ENCODE peak calls at places on chromosomes 7 and 10, in eight cellular contexts. Z is brain microvascular endothelial cell, N is RWPE1, I is epithelial cell of esophagus, G is endothelial cell, F is IMR-90, U is fibroblast of mammary gland, E is Calu3. O is an unnamed sample.

GRCh38 chr7:50400114-50400513 is 50.0 kb downstream of the FIGNL1 start:
- DNase-seq in I (peak), U (no peak), N (no peak), G (no peak), Z (no peak), E (no peak), F (no peak), O (no peak)

GRCh38 chr10:103921750-103922195 is 3.8 kb upstream of the STN1 start:
- DNase-seq in G (no peak), I (peak), Z (peak), U (no peak), F (peak), E (peak), N (no peak), O (peak)

GRCh38 chr10:31940839-31941653 is 12.4 kb upstream of the ARHGAP12 start:
- DNase-seq in E (peak), N (peak), U (peak), Z (peak), I (peak), G (no peak), F (peak), O (no peak)

GRCh38 chr7:101156277-101156676 is 2.0 kb downstream of the AP1S1 start:
- DNase-seq in E (no peak), F (no peak), U (no peak), N (no peak), Z (no peak), G (no peak), I (no peak), O (no peak)

GRCh38 chr7:30331338-30331737 is 46.9 kb downstream of the ZNRF2 start:
- DNase-seq in U (peak), I (no peak), E (peak), Z (peak), G (no peak), N (no peak), F (peak), O (no peak)

GRCh38 chr10:1465421-1465902 is 271.9 kb downstream of the ADARB2 start:
- DNase-seq in G (no peak), I (peak), E (no peak), N (peak), U (no peak), F (no peak), Z (no peak), O (no peak)

GRCh38 chr7:41709621-41710020 is 6.7 kb upstream of the INHBA start:
- DNase-seq in Z (peak), N (no peak), F (peak), E (no peak), U (peak), I (peak), G (no peak), O (no peak)

GRCh38 chr7:106639476-106640334 is 21.3 kb downstream of the CCDC71L start:
- DNase-seq in E (no peak), G (no peak), F (no peak), N (no peak), U (no peak), I (no peak), Z (no peak), O (no peak)

GRCh38 chr10:53786236-53786635 is 1013.7 kb upstream of the MBL2 start:
- DNase-seq in I (peak), U (no peak), Z (no peak), N (no peak), E (no peak), F (no peak), G (peak), O (peak)

GRCh38 chr7:130368347-130368746 is 11.9 kb upstream of the CPA1 start:
- DNase-seq in I (no peak), F (no peak), Z (no peak), U (no peak), E (no peak), G (no peak), N (no peak), O (no peak)

GRCh38 chr7:31663072-31663471 is 23.9 kb upstream of the PPP1R17 start:
- DNase-seq in U (no peak), F (no peak), N (no peak), Z (no peak), I (no peak), E (no peak), G (peak), O (no peak)

GRCh38 chr7:30996261-30996660 is 32.5 kb downstream of the GHRHR start:
- DNase-seq in F (no peak), I (no peak), E (no peak), U (peak), G (no peak), N (no peak), Z (no peak), O (no peak)

GRCh38 chr7:101236292-101236691 is 1.3 kb downstream of the CLDN15 start:
- DNase-seq in Z (no peak), F (no peak), G (no peak), N (no peak), I (no peak), E (no peak), U (no peak), O (no peak)

GRCh38 chr10:34739915-34740314 is 75.2 kb downstream of the PARD3 start:
- DNase-seq in F (peak), N (peak), I (peak), U (peak), G (peak), E (peak), Z (peak), O (peak)

GRCh38 chr10:58590152-58590551 is 77.5 kb downstream of the BICC1 start:
- DNase-seq in G (no peak), E (peak), N (peak), F (peak), U (peak), I (peak), Z (peak), O (no peak)

GRCh38 chr10:546971-547590 is 142.4 kb downstream of the DIP2C start:
- DNase-seq in E (peak), I (peak), Z (no peak), F (peak), G (peak), N (peak), U (no peak), O (peak)

GRCh38 chr7:108236681-108237415 is 106.7 kb upstream of the LAMB4 start:
- DNase-seq in Z (no peak), N (no peak), I (no peak), U (no peak), F (no peak), E (no peak), G (no peak), O (no peak)

GRCh38 chr7:140000666-140001268 is 62.0 kb downstream of the PARP12 start:
- DNase-seq in U (no peak), I (no peak), F (no peak), N (no peak), Z (no peak), E (no peak), G (no peak), O (no peak)

GRCh38 chr7:38872202-38872601 is 36.8 kb downstream of the VPS41 start:
- DNase-seq in U (no peak), E (no peak), F (no peak), Z (no peak), I (peak), G (no peak), N (no peak), O (no peak)

GRCh38 chr7:152551304-152552036 is 115.7 kb upstream of the KMT2C start:
- DNase-seq in E (no peak), G (no peak), I (no peak), Z (no peak), U (peak), F (no peak), N (no peak), O (no peak)

GRCh38 chr10:91103384-91104184 is 116.9 kb upstream of the PCGF5 start:
- DNase-seq in N (no peak), I (no peak), F (no peak), U (no peak), Z (no peak), E (no peak), G (peak), O (no peak)

GRCh38 chr10:132808247-132808567 is 22.3 kb upstream of the NKX6-2 start:
- DNase-seq in E (no peak), N (no peak), I (no peak), U (no peak), F (no peak), G (no peak), Z (no peak), O (no peak)

GRCh38 chr7:158858592-158859503 is 2.5 kb downstream of the DYNC2I1 start:
- DNase-seq in Z (no peak), G (no peak), I (peak), F (no peak), E (no peak), U (no peak), N (no peak), O (no peak)

GRCh38 chr7:50281680-50282445 is 22.7 kb upstream of the IKZF1 start:
- DNase-seq in U (no peak), E (no peak), F (no peak), Z (no peak), N (no peak), G (no peak), I (no peak), O (no peak)

GRCh38 chr7:40749877-40750276 is 615.1 kb downstream of the SUGCT start:
- DNase-seq in G (no peak), U (no peak), Z (no peak), I (no peak), N (no peak), F (peak), E (no peak), O (no peak)

GRCh38 chr7:24604640-24605039 is 31.4 kb downstream of the PALS2 start:
- DNase-seq in Z (no peak), G (no peak), I (no peak), E (no peak), U (no peak), N (no peak), F (no peak), O (no peak)

GRCh38 chr7:42445691-42446090 is 208.7 kb upstream of the GLI3 start:
- DNase-seq in I (peak), F (no peak), N (no peak), U (peak), G (no peak), Z (no peak), E (no peak), O (no peak)

GRCh38 chr10:97673736-97674525 is 13.1 kb downstream of the AVPI1 start:
- DNase-seq in E (no peak), F (peak), G (no peak), I (peak), N (no peak), U (peak), Z (peak), O (no peak)

GRCh38 chr10:109668137-109668536 is 255.2 kb downstream of the XPNPEP1 start:
- DNase-seq in E (no peak), Z (no peak), I (peak), N (no peak), U (no peak), G (no peak), F (no peak), O (no peak)

GRCh38 chr7:2633538-2634264 is 1.9 kb downstream of the TTYH3 start:
- DNase-seq in I (peak), Z (peak), E (peak), U (peak), F (peak), G (no peak), N (peak), O (no peak)

GRCh38 chr10:3085785-3086567 is 18.6 kb downstream of the PFKP start:
- DNase-seq in Z (no peak), N (no peak), U (no peak), G (no peak), E (no peak), F (no peak), I (no peak), O (no peak)

GRCh38 chr7:12884856-12885440 is 197.5 kb downstream of the ARL4A start:
- DNase-seq in G (no peak), U (peak), E (no peak), F (peak), Z (no peak), I (no peak), N (no peak), O (no peak)

GRCh38 chr7:80018941-80019808 is 115.5 kb upstream of the GNAI1 start:
- DNase-seq in G (peak), I (peak), F (peak), E (peak), Z (peak), N (peak), U (peak), O (peak)

GRCh38 chr7:69173341-69173740 is 424.9 kb upstream of the AUTS2 start:
- DNase-seq in F (no peak), Z (no peak), N (no peak), U (no peak), E (no peak), G (no peak), I (no peak), O (no peak)

GRCh38 chr10:8054498-8055407 is at the start of gene GATA3:
- DNase-seq in F (peak), G (peak), Z (no peak), I (peak), U (no peak), E (peak), N (peak), O (no peak)

GRCh38 chr10:24444337-24444736 is 235.4 kb downstream of the KIAA1217 start:
- DNase-seq in F (peak), Z (peak), I (peak), U (peak), E (no peak), N (peak), G (no peak), O (no peak)

GRCh38 chr10:43347997-43348396 is 23.4 kb upstream of the FXYD4 start:
- DNase-seq in I (peak), F (no peak), Z (no peak), G (no peak), E (no peak), N (no peak), U (no peak), O (no peak)

GRCh38 chr7:126689037-126689436 is 563.7 kb downstream of the GRM8 start:
- DNase-seq in N (no peak), Z (peak), U (no peak), F (no peak), I (no peak), G (no peak), E (no peak), O (no peak)

DNA sequence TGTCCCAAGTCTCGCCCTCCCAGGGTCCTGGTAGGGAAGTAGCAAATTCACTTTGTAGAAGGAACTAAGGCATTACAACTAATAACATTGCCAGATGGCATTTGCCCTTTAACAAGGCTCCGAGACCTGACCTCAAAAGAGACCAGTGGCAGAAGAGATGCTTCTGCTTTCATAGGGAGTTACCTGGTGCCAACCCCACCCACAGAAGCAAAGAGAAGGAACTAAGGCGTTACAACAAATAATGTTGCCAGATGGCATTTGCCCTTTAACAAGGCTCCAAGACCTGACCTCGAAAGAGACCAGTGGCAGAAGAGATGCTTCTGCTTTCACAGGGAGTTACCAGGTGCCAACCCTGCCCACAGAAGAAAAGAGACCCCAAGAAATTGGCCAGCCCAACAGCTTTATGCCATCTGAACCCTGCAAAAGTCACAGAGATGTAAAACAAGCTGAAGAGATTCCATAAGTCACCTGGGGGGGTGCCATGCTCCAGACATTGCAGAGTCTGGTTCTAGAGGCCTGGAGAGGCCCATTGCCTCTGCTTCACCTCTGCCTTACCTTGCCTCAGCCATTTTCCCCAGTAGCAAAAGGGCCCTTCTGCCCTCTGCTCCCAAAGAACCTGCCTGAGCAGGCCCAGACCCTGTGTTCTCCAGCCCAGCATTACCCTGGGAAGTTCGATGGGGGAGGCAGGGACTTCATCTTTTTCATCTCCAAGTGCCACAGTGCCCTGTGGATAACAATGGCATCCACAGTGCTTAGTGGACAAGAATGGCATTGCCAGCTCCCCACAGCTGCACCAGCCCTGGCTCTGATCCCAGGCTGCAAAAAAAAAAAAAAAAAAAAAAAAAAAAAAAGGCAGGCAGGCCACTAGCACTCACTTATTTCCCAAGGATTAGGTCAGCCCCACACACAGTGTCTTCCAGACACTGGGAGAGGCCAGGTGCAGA is 179.5 kb upstream of the PLXNA4 start:
- DNase-seq in E (no peak), F (no peak), N (no peak), U (no peak), G (no peak), Z (no peak), I (no peak), O (no peak)
- TF ChIP-seq CTCF in E (no peak), F (no peak), N (no peak), U (no peak), G (no peak), Z (no peak), I (no peak), O (peak)

DNA sequence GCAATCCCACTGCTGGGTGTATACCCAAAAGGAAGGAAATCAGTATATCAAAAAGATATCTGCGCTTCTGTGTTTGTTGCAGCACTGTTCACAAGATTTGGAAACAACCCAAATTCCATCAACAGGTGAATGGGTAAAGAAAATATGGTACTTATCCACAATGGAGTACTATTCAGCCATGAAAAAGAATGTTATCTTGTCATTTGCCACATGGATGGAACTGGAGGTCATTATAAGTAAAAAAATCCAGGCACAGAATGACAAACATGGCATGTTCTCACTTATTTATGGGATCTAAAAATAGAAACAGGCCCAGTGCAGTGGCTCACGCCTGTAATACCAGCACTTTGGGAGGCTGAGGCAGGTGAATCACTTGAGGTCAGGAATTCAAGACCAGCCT is 15.7 kb downstream of the APBB1IP start:
- DNase-seq in I (no peak), G (no peak), F (no peak), Z (no peak), U (no peak), E (no peak), N (no peak), O (no peak)
- TF ChIP-seq CTCF in I (no peak), G (no peak), F (no peak), Z (no peak), U (no peak), E (no peak), N (no peak), O (no peak)

DNA sequence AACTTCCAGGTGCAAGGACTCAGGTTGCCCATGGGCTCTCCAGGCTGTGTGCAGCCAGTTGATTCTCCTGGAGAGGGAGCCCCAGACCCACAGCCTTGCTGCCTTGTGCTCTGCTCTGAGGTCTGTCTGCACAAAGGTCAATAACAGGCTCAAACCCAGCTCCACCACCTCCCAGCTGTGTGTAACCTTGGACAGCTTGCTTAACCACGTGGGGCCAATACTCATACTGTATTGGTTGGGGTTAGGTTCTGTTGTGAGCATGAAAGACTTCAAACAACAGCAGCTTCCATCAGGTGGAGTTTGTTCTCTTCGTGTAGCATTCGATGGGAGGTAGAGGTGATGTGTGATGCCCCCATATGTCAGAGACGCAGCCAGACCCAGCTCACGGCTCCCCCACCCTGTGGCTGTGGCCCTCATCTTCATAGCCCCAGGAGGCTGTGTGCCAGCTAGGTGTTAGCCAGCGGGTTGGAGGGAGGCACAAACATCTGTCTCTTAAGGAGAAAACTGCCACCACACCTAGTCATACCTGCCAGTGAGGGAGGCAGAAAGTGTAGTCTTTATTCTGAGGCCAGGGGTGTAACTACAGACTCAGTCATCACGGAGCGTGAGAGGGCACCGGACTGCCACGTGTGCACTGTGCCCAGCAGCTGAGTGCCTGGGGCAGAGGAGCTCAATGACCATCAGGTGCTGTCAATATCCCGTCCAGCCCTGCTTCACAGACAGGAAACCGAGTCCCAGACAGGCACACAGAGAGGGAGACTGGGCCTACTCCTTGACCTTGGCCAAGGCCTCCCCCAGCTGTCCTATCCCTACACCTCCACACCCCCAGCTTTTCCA is 8.0 kb upstream of the POLD2 start:
- DNase-seq in N (peak), G (no peak), U (peak), E (no peak), F (no peak), I (peak), Z (no peak), O (peak)
- TF ChIP-seq CTCF in N (no peak), G (no peak), U (peak), E (no peak), F (peak), I (peak), Z (peak), O (peak)

DNA sequence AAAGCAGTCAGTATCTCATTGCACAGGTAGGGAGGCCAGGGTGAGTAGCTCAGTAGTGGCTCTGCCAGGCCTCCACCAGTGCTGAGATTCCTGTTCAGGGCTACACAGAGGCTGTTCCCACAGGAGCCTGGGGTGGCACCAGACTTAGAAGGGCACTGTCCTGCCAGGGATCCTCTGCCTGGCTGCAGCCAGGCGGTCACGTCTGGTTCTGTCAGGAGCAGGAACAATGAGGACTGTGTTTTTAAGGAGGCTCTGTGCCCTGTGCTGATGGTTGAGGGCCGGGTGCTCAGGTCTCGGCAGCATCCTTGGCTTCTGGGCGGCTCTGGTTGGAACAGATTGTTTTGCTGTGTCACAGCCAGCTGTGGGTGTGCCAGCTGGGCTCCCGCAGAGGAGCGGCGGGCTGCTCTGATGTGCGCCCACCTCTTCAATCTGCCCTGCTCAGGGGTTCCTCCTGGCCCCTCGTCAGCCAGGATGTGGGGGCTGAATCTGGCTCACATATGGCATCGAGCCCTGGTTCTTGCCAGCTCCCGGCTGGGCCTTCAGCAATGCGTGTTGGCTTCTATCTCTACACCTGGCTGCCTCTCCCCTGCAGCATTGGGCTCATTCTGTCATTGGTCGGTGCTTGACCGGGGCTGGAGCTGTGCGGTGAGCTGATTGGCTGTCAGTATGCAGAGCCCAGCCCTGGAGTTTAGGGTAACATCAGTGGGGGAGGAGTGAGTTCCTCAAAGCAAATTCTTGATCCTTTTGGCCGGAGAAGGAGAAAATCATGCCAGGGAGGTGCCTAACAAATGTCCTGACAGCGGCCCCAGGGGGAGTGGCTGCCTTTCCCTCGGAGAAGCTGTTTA is 41.2 kb downstream of the TACR2 start:
- DNase-seq in E (no peak), U (no peak), F (no peak), N (peak), Z (no peak), G (no peak), I (peak), O (no peak)
- TF ChIP-seq CTCF in E (no peak), U (no peak), F (no peak), N (no peak), Z (no peak), G (no peak), I (peak), O (no peak)